ENCODE peak calls at places on chromosomes 5 and 9, in four cellular contexts. J is left lung, D is HAP-1, U is colonic mucosa. Y is an unnamed sample. For H3K27me3, H3K9me3 and H3K4me1, the result is how much of the 10 kb centered on the place peaks cover.

GRCh38 chr5:180097163-180097894 is 25.8 kb upstream of the RNF130 start:
- DNase-seq in J (peak), D (no peak), U (no peak), Y (no peak)

GRCh38 chr9:22009563-22009867 is 410 bp upstream of the CDKN2B start:
- DNase-seq in J (no peak), D (no peak), U (no peak), Y (no peak)

GRCh38 chr9:135023389-135023788 is 64.1 kb upstream of the OLFM1 start:
- DNase-seq in J (peak), D (no peak), U (no peak), Y (peak)

GRCh38 chr5:94524841-94525697 is 93.3 kb downstream of the KIAA0825 start:
- DNase-seq in J (no peak), D (peak), U (no peak), Y (peak)

GRCh38 chr5:40486437-40487270 is 193.1 kb upstream of the PTGER4 start:
- DNase-seq in J (no peak), D (no peak), U (no peak), Y (no peak)

GRCh38 chr5:171416160-171417049 is 3.0 kb upstream of the FGF18 start:
- DNase-seq in J (no peak), D (peak), U (no peak), Y (no peak)

GRCh38 chr5:76401801-76402250 is 1.3 kb upstream of the IQGAP2 start:
- DNase-seq in J (no peak), D (no peak), U (no peak), Y (no peak)

GRCh38 chr5:165457854-165458481 is 1952.5 kb downstream of the MAT2B start:
- DNase-seq in J (no peak), D (peak), U (no peak), Y (peak)

GRCh38 chr9:86525182-86525581 is 171.0 kb upstream of the TUT7 start:
- DNase-seq in J (no peak), D (no peak), U (no peak), Y (no peak)

GRCh38 chr9:6907772-6908381 is 150.1 kb downstream of the KDM4C start:
- DNase-seq in J (no peak), D (peak), U (no peak), Y (peak)

GRCh38 chr9:130542457-130543228 is 36.7 kb upstream of the FUBP3 start:
- DNase-seq in J (peak), D (no peak), U (no peak), Y (no peak)

GRCh38 chr5:93800988-93801811 is 59.8 kb upstream of the POU5F2 start:
- DNase-seq in J (no peak), D (peak), U (peak), Y (peak)

GRCh38 chr5:8993031-8993430 is 552.8 kb downstream of the SEMA5A start:
- DNase-seq in J (no peak), D (no peak), U (no peak), Y (peak)

GRCh38 chr5:102483736-102484135 is 15.1 kb downstream of the SLCO6A1 start:
- DNase-seq in J (no peak), D (no peak), U (no peak), Y (peak)
- H3K27me3 ChIP-seq in J (under half), D (under half), U (under half), Y (under half)

GRCh38 chr5:179033004-179033580 is 9.5 kb downstream of the ZNF879 start:
- DNase-seq in J (no peak), D (no peak), U (no peak), Y (no peak)
- H3K9me3 ChIP-seq in J (half or more), D (under half), U (under half), Y (under half)

DNA sequence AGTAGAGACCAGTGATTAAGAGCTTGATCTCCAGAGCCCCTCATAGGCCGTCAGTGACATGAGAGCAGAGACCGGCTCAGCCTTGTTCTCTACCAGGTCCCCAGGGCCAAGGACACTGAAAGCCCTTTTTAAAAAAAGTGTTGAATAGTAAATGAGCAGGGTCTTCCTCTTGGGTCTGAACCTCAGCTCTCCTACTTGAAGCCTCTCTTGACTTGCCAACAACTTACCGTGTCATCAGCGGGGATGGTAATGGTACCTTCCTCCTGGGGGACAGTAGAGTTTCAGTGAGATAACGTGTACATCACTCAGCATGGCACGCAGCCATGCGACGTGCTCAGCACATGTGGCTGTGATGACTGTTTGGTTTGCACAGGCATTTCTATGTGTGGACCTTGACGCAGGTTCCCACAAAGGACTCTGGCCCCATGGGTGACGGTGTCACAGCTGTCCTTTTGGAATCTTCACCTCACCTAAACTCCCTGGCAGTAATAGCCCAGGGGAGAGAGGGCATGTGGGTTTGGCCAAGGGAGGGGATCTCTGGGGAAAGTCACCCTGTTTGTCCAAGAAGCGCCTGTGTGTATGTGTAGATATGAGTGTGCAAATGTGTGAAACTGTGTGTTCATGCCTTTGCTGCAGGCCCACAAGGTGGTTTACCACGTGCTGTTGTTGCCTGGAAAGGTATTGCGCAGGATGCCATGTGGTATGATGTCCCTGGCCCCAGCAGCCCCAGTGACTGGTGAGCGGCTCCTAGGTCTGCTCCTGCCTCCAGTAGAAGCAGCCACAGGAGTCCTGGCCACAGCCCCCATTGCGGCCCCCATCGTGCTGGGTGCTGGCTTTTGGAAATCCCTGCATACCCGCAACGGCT is 18.7 kb downstream of the ERGIC1 start:
- DNase-seq in J (no peak), D (no peak), U (peak), Y (no peak)
- H3K4me1 ChIP-seq in J (half or more), D (under half), U (under half), Y (under half)

GRCh38 chr9:69584746-69585145 is 87.4 kb downstream of the APBA1 start:
- DNase-seq in J (no peak), D (no peak), U (no peak), Y (peak)

GRCh38 chr9:69582544-69583297 is 89.5 kb downstream of the APBA1 start:
- DNase-seq in J (no peak), D (no peak), U (no peak), Y (no peak)

GRCh38 chr9:69582018-69582417 is 90.2 kb downstream of the APBA1 start:
- DNase-seq in J (no peak), D (no peak), U (no peak), Y (no peak)

GRCh38 chr9:69585571-69585970 is 86.6 kb downstream of the APBA1 start:
- DNase-seq in J (no peak), D (no peak), U (no peak), Y (no peak)

DNA sequence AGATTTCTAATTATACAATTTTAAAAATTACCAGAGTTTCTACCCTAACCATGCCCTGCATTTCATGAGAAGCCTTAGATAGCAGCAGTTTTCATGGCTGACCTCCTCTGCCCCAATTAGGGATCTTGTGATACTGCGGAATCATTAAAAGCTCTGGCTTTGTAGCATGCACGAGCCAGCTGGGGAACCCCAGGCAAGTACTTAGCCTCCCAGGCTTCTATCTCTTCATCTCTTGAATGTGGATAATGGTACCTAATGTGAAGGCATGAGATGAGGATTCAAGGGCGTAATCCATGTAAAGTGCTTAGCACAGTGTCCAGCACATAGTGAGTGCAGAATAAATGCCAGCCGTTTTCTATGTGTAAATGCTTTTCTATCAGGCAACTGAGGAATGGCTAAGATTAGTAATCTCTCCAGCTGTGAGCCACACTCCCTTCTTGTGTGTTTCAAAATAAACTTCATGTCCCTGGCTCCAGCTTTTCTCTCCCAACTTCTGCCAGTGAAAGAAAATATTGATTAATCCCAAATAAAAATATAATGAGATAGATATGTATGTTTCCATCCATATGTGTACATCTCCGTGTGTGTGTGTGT is 88.4 kb downstream of the APBA1 start:
- DNase-seq in J (no peak), D (no peak), U (no peak), Y (no peak)
- H3K27me3 ChIP-seq in J (under half), D (under half), U (under half), Y (under half)

GRCh38 chr5:27158171-27158570 is 119.8 kb upstream of the CDH9 start:
- DNase-seq in J (no peak), D (no peak), U (no peak), Y (no peak)
- H3K9me3 ChIP-seq in J (half or more), D (under half), U (under half), Y (under half)

GRCh38 chr9:119282476-119283117 is 86.6 kb downstream of the BRINP1 start:
- DNase-seq in J (no peak), D (no peak), U (no peak), Y (no peak)
- H3K4me1 ChIP-seq in J (under half), D (under half), U (under half), Y (under half)